ENCODE peak calls at places on chromosomes 2 and 18, in six cellular contexts. N is activated CD8-positive, alpha-beta memory T cell treated with anti-CD3 and anti-CD28 coated beads for 48 hours; O is K562; B is pancreas; X is gastrocnemius medialis; S is HuH-7. P is an unnamed sample.

GRCh38 chr2:238891667-238892500 is 44.0 kb downstream of the TWIST2 start:
- DNase-seq in N (no peak), O (no peak), B (no peak), X (no peak), S (no peak), P (no peak)

GRCh38 chr18:47997338-47997780 is 66.9 kb upstream of the SMAD2 start:
- DNase-seq in N (no peak), O (peak), B (no peak), X (no peak), S (no peak), P (no peak)

GRCh38 chr2:169994782-169995181 is 167.5 kb downstream of the UBR3 start:
- DNase-seq in N (no peak), O (no peak), B (no peak), X (no peak), S (no peak), P (no peak)

GRCh38 chr18:78986018-78986481 is 6.4 kb downstream of the SALL3 start:
- DNase-seq in N (no peak), O (no peak), B (no peak), X (no peak), S (peak), P (no peak)

GRCh38 chr2:168253379-168253778 is 6.0 kb upstream of the STK39 start:
- DNase-seq in N (no peak), O (no peak), B (no peak), X (no peak), S (no peak), P (no peak)

GRCh38 chr18:77736817-77737216 is 487.2 kb downstream of the GALR1 start:
- DNase-seq in N (no peak), O (no peak), B (no peak), X (no peak), S (no peak), P (no peak)

GRCh38 chr2:204749319-204749718 is 204.0 kb downstream of the PARD3B start:
- DNase-seq in N (no peak), O (no peak), B (no peak), X (no peak), S (no peak), P (no peak)

GRCh38 chr2:106542730-106543359 is 55.7 kb downstream of the CD8B2 start:
- DNase-seq in N (peak), O (peak), B (peak), X (peak), S (peak), P (peak)

GRCh38 chr2:26691140-26691539 is 1.4 kb upstream of the KCNK3 start:
- DNase-seq in N (no peak), O (no peak), B (no peak), X (no peak), S (no peak), P (no peak)

GRCh38 chr2:48355494-48355893 is 174.5 kb upstream of the STON1 start:
- DNase-seq in N (no peak), O (no peak), B (no peak), X (no peak), S (no peak), P (no peak)

GRCh38 chr2:236969767-236970655 is 115.7 kb upstream of the COPS8 start:
- DNase-seq in N (no peak), O (no peak), B (no peak), X (no peak), S (no peak), P (no peak)

GRCh38 chr2:229852565-229852964 is 69.2 kb downstream of the TRIP12 start:
- DNase-seq in N (no peak), O (no peak), B (no peak), X (no peak), S (no peak), P (peak)

GRCh38 chr18:56789004-56789888 is 138.1 kb downstream of the WDR7 start:
- DNase-seq in N (no peak), O (peak), B (no peak), X (no peak), S (peak), P (no peak)

GRCh38 chr18:73478191-73478590 is 610.4 kb upstream of the NETO1 start:
- DNase-seq in N (no peak), O (no peak), B (no peak), X (no peak), S (no peak), P (no peak)

GRCh38 chr2:232146294-232146693 is 184.8 kb downstream of the DIS3L2 start:
- DNase-seq in N (no peak), O (no peak), B (no peak), X (no peak), S (no peak), P (no peak)

GRCh38 chr2:228180126-228181097 is 1.1 kb downstream of the SPHKAP start:
- DNase-seq in N (no peak), O (no peak), B (no peak), X (no peak), S (no peak), P (no peak)

GRCh38 chr18:79546781-79547272 is 132.8 kb upstream of the CTDP1 start:
- DNase-seq in N (no peak), O (no peak), B (no peak), X (no peak), S (no peak), P (no peak)